ENCODE peak calls at places on chromosomes 1 and 21, in seven cellular contexts. S is tibial nerve; K is CD8-positive, alpha-beta memory T cell; U is uterus; G is prostate gland; P is right cardiac atrium; E is neural progenitor cell. A is an unnamed sample.

GRCh38 chr1:17618558-17619247 is 79.2 kb downstream of the ARHGEF10L start:
- DNase-seq in S (no peak), K (no peak), U (no peak), G (no peak), P (peak; percentile 73), E (no peak), A (no peak)

GRCh38 chr1:10530756-10531155 is 56.0 kb downstream of the PEX14 start:
- DNase-seq in S (no peak), K (no peak), U (no peak), G (no peak), P (no peak), E (no peak), A (no peak)

GRCh38 chr1:83928396-83928795 is 70.5 kb downstream of the TTLL7 start:
- DNase-seq in S (no peak), K (no peak), U (no peak), G (no peak), P (no peak), E (no peak), A (no peak)

GRCh38 chr1:113981962-113982931 is 3.0 kb downstream of the OLFML3 start:
- DNase-seq in S (peak; percentile 72), K (no peak), U (peak; percentile 85), G (no peak), P (peak; percentile 87), E (no peak), A (no peak)

GRCh38 chr1:156629825-156630449 is 10.7 kb downstream of the HAPLN2 start:
- DNase-seq in S (no peak), K (no peak), U (no peak), G (no peak), P (no peak), E (no peak), A (no peak)

GRCh38 chr1:66598670-66599069 is 64.7 kb downstream of the SGIP1 start:
- DNase-seq in S (no peak), K (no peak), U (no peak), G (no peak), P (no peak), E (no peak), A (no peak)

GRCh38 chr1:59750612-59751395 is 63.9 kb upstream of the HOOK1 start:
- DNase-seq in S (peak; percentile 83), K (no peak), U (peak; percentile 86), G (no peak), P (no peak), E (no peak), A (no peak)

GRCh38 chr21:43972850-43973633 is 39.1 kb upstream of the TRAPPC10 start:
- DNase-seq in S (peak; percentile 15), K (no peak), U (no peak), G (no peak), P (peak; percentile 63), E (no peak), A (no peak)

DNA sequence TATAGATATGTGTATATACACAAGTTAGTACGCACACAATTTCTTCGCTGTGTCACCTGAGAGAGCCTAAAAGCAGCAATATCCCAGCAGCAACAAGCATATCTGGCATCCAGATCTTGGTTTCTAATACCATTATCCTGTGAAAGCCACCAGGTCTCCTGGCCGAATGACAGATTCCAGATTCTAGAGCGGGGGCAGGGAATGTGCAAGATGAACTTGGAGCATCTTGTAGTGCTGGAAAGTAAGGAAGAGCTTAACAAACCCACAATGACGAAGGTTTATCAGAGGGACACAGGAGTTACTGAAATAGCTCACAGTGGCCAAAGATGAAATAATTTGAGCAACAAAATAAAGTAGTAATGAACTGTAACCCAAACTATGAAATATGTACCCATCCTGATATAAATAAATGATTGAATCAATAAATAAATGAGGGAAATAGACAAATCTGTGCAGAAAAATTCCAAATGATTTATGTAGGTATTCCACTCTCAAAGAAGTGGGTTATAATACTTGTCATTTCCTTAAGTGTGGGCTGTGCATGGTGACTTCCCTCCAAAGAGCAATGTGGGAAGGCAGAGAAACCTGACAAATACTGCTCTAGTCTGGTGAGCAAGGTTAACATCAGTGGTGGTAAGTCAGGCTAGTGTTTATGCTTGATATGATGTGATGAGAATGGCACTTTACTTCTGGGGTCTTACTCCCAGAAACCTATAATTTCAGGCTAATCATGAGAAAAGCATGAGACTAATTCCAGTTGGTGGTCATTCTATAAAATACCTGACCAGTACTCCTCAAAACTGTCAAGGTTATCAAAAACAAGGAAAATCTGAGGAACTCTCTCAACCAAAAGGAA is 67.9 kb downstream of the LRRC8D start:
- DNase-seq in S (no peak), K (no peak), U (no peak), G (no peak), P (no peak), E (no peak), A (no peak)
- H3K4me1 ChIP-seq in S (no peaks in the 10 kb centered on the region), K (no peaks in the 10 kb centered on the region), U (no peaks in the 10 kb centered on the region), G (no peaks in the 10 kb centered on the region), P (no peaks in the 10 kb centered on the region), E (no peaks in the 10 kb centered on the region), A (no peaks in the 10 kb centered on the region)

GRCh38 chr1:234866007-234866866 is 256.3 kb upstream of the IRF2BP2 start:
- DNase-seq in S (peak; percentile 69), K (no peak), U (peak; percentile 71), G (no peak), P (peak; percentile 72), E (no peak), A (no peak)

GRCh38 chr1:234870582-234870981 is 258.1 kb downstream of the TOMM20 start:
- DNase-seq in S (no peak), K (no peak), U (no peak), G (no peak), P (no peak), E (no peak), A (no peak)

GRCh38 chr1:234869182-234870019 is 259.2 kb downstream of the TOMM20 start:
- DNase-seq in S (no peak), K (no peak), U (no peak), G (no peak), P (no peak), E (no peak), A (no peak)

GRCh38 chr1:234870020-234870378 is 258.6 kb downstream of the TOMM20 start:
- DNase-seq in S (no peak), K (no peak), U (no peak), G (no peak), P (no peak), E (no peak), A (no peak)

DNA sequence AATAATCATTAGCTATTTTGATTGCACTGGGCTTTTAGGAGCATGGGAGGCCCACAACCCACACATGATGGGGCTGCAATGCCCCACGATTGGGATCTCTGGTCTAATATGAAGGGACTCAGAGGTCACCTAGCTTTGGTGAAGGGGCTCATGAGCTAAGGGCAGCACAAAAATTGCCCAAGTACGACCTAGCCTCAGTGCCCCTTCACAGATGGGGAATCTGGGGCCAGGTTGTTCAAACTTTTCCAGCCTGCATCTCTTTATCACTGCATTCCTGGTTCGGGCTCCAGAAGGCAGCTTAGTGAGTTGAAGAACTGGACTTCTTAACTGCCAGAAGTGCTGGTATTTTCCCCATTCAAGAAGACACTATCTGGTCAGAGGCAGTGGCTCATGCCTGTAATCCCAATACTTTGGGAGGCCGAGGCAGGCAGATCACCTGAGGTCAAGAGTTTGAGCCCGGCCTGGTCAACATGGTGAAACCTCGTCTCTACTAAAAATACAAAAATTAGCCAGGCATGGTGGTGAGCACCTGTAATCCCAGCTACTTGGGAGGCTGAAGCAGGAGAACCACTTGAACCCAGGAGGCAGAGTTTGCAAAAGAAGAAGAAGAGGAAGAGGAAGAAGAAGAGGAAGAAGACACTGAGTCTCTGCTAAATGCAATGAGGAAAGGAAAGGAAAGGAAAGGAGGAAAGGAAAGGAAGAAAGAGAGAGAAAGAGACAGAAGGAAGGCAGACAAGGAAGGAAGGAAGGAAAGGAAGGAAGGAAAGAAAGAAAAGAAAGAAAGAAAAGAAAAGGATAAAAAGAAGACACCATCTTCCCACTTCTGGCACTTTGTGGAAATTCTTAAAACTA is 258.5 kb upstream of the IRF2BP2 start:
- DNase-seq in S (no peak), K (no peak), U (no peak), G (no peak), P (no peak), E (no peak), A (no peak)
- H3K4me3 ChIP-seq in S (no peak overlapping the region), K (no peak overlapping the region), U (no peak overlapping the region), G (no peak overlapping the region), P (no peak overlapping the region), E (no peak overlapping the region), A (no peak overlapping the region)

GRCh38 chr1:53660666-53661065 is 78.3 kb downstream of the GLIS1 start:
- DNase-seq in S (no peak), K (no peak), U (no peak), G (no peak), P (no peak), E (no peak), A (no peak)

GRCh38 chr1:53663525-53664300 is 75.3 kb downstream of the GLIS1 start:
- DNase-seq in S (no peak), K (no peak), U (no peak), G (no peak), P (no peak), E (no peak), A (no peak)

GRCh38 chr1:53662951-53663350 is 76.0 kb downstream of the GLIS1 start:
- DNase-seq in S (no peak), K (no peak), U (no peak), G (no peak), P (no peak), E (no peak), A (no peak)

GRCh38 chr1:53659436-53659835 is 79.5 kb downstream of the GLIS1 start:
- DNase-seq in S (no peak), K (no peak), U (no peak), G (no peak), P (no peak), E (no peak), A (no peak)

DNA sequence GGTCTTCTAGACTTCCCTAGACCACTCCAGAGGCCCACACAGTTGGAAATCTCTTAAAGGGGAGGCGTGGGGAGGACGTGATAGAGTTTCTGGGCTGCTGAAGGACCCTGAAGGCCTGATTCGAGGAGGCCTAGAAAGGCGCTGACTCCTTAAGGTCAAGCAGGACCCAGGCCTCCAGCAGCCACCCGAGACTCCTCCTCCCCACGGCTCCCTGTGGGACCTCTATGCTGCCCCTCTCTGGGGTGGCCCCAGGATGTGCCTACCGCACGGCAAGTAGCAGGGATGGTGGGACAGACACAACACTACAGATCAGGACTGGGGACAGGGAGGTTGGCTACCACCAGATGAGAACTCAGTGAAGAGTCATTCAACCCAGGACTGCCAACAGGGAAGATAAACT is 77.5 kb downstream of the GLIS1 start:
- DNase-seq in S (no peak), K (no peak), U (no peak), G (no peak), P (no peak), E (no peak), A (no peak)
- H3K27me3 ChIP-seq in S (no peaks in the 10 kb centered on the region), K (no peaks in the 10 kb centered on the region), U (no peaks in the 10 kb centered on the region), G (no peaks in the 10 kb centered on the region), P (no peaks in the 10 kb centered on the region), E (no peaks in the 10 kb centered on the region), A (no peaks in the 10 kb centered on the region)

GRCh38 chr1:19432943-19433609 is 52.3 kb downstream of the CAPZB start:
- DNase-seq in S (no peak), K (no peak), U (peak; percentile 53), G (no peak), P (no peak), E (no peak), A (no peak)

GRCh38 chr1:19433610-19433999 is 51.7 kb downstream of the CAPZB start:
- DNase-seq in S (no peak), K (no peak), U (no peak), G (peak; percentile 61), P (no peak), E (no peak), A (no peak)

GRCh38 chr1:19429611-19430010 is 55.7 kb downstream of the CAPZB start:
- DNase-seq in S (no peak), K (no peak), U (no peak), G (no peak), P (no peak), E (peak; percentile 74), A (no peak)

GRCh38 chr1:19427087-19427781 is 58.1 kb downstream of the CAPZB start:
- DNase-seq in S (no peak), K (no peak), U (no peak), G (peak; percentile 88), P (no peak), E (no peak), A (no peak)

DNA sequence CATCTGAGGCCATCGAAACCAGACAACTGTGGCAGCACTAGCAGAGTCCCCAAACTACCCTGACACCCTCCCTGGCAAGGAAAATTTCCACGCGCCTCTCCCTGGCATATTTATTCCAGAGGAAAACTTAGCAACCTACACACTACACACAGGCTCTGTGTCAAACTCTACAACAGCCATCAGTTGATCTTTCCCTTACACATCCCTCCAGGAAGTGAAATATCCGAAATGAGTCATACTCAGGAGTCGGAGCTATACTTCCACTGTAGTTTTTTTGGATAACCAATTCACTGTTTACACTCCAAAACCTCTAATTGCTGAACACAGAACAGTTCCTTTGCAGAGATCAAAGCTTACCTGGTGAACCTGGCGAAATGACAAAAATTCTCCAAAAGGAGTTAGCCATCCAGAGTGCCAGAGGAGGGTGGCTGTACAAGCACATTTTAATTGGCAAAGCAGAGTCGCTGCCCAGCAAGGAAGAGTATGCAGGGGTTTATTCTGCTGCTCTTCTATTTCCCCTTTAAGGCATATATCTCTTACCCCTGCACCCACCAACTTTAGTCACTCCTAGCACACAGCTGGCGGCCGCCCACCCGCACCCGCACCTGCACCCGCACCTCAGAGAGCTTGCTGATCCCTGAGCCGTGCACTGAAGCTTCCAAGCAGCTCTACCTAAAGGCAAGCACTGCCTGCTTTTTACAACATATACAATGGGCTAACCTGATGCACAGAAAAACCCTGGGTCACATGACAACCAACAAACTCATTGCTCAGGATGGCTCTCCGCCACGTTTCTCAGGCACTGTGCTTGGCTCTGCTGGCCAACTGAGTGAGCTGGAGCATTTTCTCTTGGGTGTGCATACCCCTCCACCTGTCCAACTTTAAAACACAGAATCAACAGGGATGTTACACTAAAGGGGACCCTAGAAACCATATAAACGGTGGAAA is 54.9 kb downstream of the CAPZB start:
- DNase-seq in S (no peak), K (no peak), U (no peak), G (no peak), P (peak; percentile 67), E (no peak), A (no peak)
- H3K4me1 ChIP-seq in S (peaks cover 83% of the 10 kb centered on the region), K (peaks cover 84% of the 10 kb centered on the region), U (peaks cover 43% of the 10 kb centered on the region), G (peaks cover 60% of the 10 kb centered on the region), P (peaks cover 41% of the 10 kb centered on the region), E (peaks cover 30% of the 10 kb centered on the region), A (peaks cover 39% of the 10 kb centered on the region)